ENCODE peak calls at places on chromosomes 4 and X, in four cellular contexts. S, Y, A and L are unnamed samples.

GRCh38 chrX:11478971-11479370 is 185.8 kb downstream of the AMELX start:
- DNase-seq in S (no peak), Y (no peak), A (no peak), L (no peak)

GRCh38 chrX:11346283-11346682 is 53.1 kb downstream of the AMELX start:
- DNase-seq in S (no peak), Y (no peak), A (no peak), L (no peak)

GRCh38 chrX:1336331-1337143 is at the start of gene IL3RA:
- DNase-seq in S (no peak), Y (no peak), A (no peak), L (no peak)

GRCh38 chr4:57193996-57194675 is 84.0 kb upstream of the IGFBP7 start:
- DNase-seq in S (no peak), Y (no peak), A (no peak), L (no peak)

GRCh38 chr4:116453127-116453526 is 632.2 kb downstream of the TRAM1L1 start:
- DNase-seq in S (no peak), Y (no peak), A (no peak), L (no peak)

GRCh38 chrX:37060999-37061398 is 52.8 kb downstream of the FAM47C start:
- DNase-seq in S (peak), Y (peak), A (peak), L (peak)

GRCh38 chr4:54226399-54227260 is 2.5 kb upstream of the PDGFRA start:
- DNase-seq in S (no peak), Y (no peak), A (no peak), L (no peak)

GRCh38 chrX:134642394-134642793 is 15.9 kb downstream of the PLAC1 start:
- DNase-seq in S (no peak), Y (no peak), A (no peak), L (no peak)

GRCh38 chr4:176945314-176945713 is 152.6 kb upstream of the VEGFC start:
- DNase-seq in S (no peak), Y (no peak), A (no peak), L (no peak)

GRCh38 chr4:100508691-100509090 is 9.1 kb downstream of the EMCN start:
- DNase-seq in S (no peak), Y (no peak), A (no peak), L (no peak)

GRCh38 chr4:57037982-57038604 is 59.4 kb downstream of the POLR2B start:
- DNase-seq in S (peak), Y (peak), A (no peak), L (peak)

GRCh38 chrX:38768079-38768478 is 33.2 kb upstream of the MID1IP1 start:
- DNase-seq in S (no peak), Y (no peak), A (peak), L (no peak)

GRCh38 chr4:24794916-24795665 is at the start of gene SOD3:
- DNase-seq in S (peak), Y (peak), A (no peak), L (no peak)

GRCh38 chrX:122866527-122866926 is 317.6 kb upstream of the GRIA3 start:
- DNase-seq in S (no peak), Y (no peak), A (no peak), L (no peak)

GRCh38 chr4:107036602-107037151 is 564 bp upstream of the DKK2 start:
- DNase-seq in S (no peak), Y (no peak), A (no peak), L (no peak)

GRCh38 chr4:680091-680490 is 5.7 kb downstream of the MYL5 start:
- DNase-seq in S (no peak), Y (no peak), A (no peak), L (no peak)

GRCh38 chrX:2318371-2318770 is 182.4 kb downstream of the DHRSX start:
- DNase-seq in S (no peak), Y (no peak), A (no peak), L (no peak)

GRCh38 chr4:26871611-26872010 is 11.0 kb downstream of the STIM2 start:
- DNase-seq in S (no peak), Y (no peak), A (no peak), L (no peak)

GRCh38 chr4:125323547-125324100 is 8.9 kb downstream of the FAT4 start:
- DNase-seq in S (no peak), Y (no peak), A (no peak), L (no peak)

GRCh38 chr4:174255790-174256189 is 27.7 kb downstream of the FBXO8 start:
- DNase-seq in S (no peak), Y (no peak), A (no peak), L (no peak)

GRCh38 chr4:59818656-59819055 is 1381.5 kb upstream of the ADGRL3 start:
- DNase-seq in S (no peak), Y (no peak), A (peak), L (no peak)

GRCh38 chr4:766152-766515 is 59.8 kb downstream of the CPLX1 start:
- DNase-seq in S (no peak), Y (no peak), A (no peak), L (no peak)

GRCh38 chr4:53281438-53281837 is 84.4 kb downstream of the SCFD2 start:
- DNase-seq in S (no peak), Y (no peak), A (no peak), L (no peak)

GRCh38 chrX:153649178-153649914 is 2.3 kb downstream of the DUSP9 start:
- DNase-seq in S (peak), Y (peak), A (no peak), L (no peak)

GRCh38 chr4:95394733-95395306 is 154.0 kb downstream of the UNC5C start:
- DNase-seq in S (no peak), Y (no peak), A (no peak), L (no peak)

GRCh38 chr4:113674251-113674650 is 87.3 kb downstream of the CAMK2D start:
- DNase-seq in S (no peak), Y (no peak), A (no peak), L (no peak)

GRCh38 chr4:40669504-40669903 is 39.8 kb upstream of the RBM47 start:
- DNase-seq in S (no peak), Y (no peak), A (no peak), L (no peak)

GRCh38 chrX:39907964-39908616 is 189.7 kb downstream of the BCOR start:
- DNase-seq in S (no peak), Y (peak), A (peak), L (peak)

GRCh38 chr4:12486995-12487394 is 997.1 kb downstream of the RAB28 start:
- DNase-seq in S (no peak), Y (no peak), A (no peak), L (no peak)

GRCh38 chr4:16176621-16177020 is 49.6 kb downstream of the TAPT1 start:
- DNase-seq in S (no peak), Y (no peak), A (no peak), L (no peak)

GRCh38 chrX:69539437-69539836 is 35.3 kb downstream of the NALF2 start:
- DNase-seq in S (no peak), Y (no peak), A (no peak), L (no peak)

GRCh38 chr4:2062168-2062807 is 3.2 kb downstream of the NAT8L start:
- DNase-seq in S (no peak), Y (no peak), A (no peak), L (no peak)

DNA sequence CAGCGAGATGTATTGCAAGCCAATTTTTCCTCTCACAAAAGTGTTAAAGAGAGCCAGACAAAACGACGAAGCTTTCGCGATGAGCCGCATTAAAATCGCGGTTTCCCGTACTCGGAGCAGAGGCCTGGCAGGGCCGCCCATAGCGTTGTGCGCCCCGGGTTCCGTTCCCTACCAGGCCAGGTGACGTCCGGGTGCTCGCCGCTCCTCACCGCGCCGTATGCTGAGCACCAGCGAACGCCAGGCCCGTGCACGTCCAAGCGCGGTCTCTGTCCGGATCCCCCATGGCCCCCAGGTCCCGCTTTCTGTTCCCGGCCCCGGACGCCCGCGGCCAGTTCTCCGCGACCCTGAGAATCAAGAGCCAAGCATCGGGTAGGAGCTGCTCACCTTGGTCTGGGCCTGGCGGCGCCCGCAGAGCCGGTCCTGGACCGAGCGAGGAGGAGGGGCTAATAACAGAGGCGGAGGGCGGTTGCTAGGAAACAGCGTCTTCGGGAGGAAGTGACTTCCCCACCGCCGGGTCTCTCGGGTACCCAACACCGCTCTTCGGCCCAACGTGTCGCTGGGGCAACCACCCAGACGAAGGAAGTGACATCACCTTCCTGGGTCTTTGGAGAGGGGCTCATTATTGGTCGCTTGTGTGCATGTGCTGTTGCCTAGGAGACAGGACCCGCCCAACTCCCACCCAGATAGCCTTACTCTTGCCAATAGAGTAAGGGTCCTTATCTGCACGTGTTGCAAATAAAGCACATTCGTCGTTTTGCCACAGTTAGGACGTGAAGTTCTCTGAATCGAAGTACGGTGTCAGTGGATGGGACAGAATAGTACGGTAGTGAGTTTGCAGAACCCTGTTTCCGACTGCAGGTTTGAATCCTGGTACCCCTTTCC is at the start of gene MAP9:
- DNase-seq in S (no peak), Y (no peak), A (peak), L (no peak)
- TF ChIP-seq TCF7L2 in S (no peak), Y (no peak), A (no peak), L (no peak)

DNA sequence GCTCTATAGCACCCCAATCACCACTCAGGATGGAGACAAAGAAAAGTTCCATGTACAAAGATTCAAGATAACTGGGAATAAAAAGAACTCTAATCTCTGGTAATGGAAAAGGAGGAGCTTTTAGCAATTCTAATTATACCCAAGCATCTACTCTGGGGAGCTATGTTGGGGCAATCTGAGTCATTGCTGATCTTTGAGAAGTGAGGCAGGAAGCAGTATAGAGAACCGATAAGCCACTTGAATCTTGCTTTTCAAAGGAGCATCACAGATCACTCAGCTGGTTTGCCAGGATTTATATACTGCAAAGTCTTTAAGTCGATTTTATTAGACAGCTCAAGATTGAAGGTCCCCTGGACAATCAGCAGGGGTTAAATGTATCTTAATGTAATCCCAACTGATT is 220.0 kb downstream of the ENOX2 start:
- DNase-seq in S (no peak), Y (no peak), A (no peak), L (no peak)
- TF ChIP-seq TCF7L2 in S (no peak), Y (no peak), A (no peak), L (no peak)

DNA sequence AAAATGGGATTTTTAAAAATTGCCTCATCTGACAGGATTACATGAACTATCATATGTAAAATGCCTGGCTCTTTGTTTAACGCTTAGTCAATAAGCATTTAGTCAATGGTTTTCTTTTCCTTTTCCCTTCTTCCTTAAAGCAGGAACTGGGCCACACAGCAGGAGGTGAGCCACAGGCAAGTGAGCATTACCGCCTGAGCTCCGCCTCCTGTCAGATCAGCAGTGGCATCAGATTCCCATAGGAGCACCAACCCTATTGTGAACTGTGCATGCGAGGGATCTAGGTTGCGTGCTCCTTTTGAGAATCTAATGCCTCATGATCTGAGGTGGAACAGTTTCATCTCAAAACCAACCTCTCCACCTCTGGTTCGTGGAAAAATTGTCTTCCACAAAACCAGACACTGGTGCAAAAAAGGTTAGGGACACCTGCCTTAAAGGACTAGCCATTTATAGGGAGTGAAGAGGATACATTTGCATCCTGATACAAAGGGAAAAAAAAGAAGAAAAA is 306.1 kb downstream of the FBXW7 start:
- DNase-seq in S (no peak), Y (no peak), A (no peak), L (no peak)
- TF ChIP-seq TCF7L2 in S (no peak), Y (no peak), A (no peak), L (no peak)

GRCh38 chr4:165079476-165079875 is 25.8 kb downstream of the TRIM75 start:
- DNase-seq in S (no peak), Y (no peak), A (no peak), L (no peak)
- TF ChIP-seq TCF7L2 in S (no peak), Y (no peak), A (no peak), L (no peak)

DNA sequence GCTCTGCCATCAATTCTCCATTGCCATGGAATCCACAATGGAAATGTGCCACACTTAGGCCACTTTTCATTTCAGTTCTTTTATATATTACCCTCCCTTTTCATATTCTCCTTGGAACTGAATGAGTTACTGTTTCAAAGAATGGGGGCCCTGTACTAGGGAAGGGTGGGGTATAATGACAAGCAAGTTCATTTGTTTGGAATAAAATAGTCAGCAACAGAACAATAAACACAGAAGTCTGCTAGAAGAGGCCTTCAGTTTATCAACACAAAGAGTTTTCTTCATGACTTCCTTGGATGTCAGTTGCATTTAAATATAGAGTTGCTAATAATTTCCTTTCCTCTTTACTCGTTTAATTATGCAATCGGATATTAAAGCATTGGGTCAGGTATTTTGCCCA is 478.3 kb upstream of the FTHL17 start:
- DNase-seq in S (no peak), Y (no peak), A (no peak), L (no peak)
- TF ChIP-seq TCF7L2 in S (no peak), Y (no peak), A (no peak), L (no peak)

GRCh38 chrX:111515298-111515697 is 3.9 kb downstream of the SERTM2 start:
- DNase-seq in S (no peak), Y (no peak), A (no peak), L (no peak)

GRCh38 chrX:111519215-111519614 is 7.8 kb downstream of the SERTM2 start:
- DNase-seq in S (no peak), Y (no peak), A (no peak), L (no peak)
- TF ChIP-seq TCF7L2 in S (no peak), Y (no peak), A (no peak), L (no peak)